ENCODE peak calls at places on chromosomes 11 and 22, in four cellular contexts. One of them, this sample, is unnamed.

GRCh38 chr22:30420401-30421178 is 5.0 kb upstream of the MTFP1 start:
- DNase-seq in PC-9: peak; percentile 97
- DNase-seq in fibroblast of lung: peak; percentile 64
- DNase-seq in neural progenitor cell: no peak
- DNase-seq in this sample: no peak

GRCh38 chr11:110471315-110471714 is 41.6 kb downstream of the FDX1 start:
- DNase-seq in fibroblast of lung: peak; percentile 51
- DNase-seq in neural progenitor cell: no peak
- DNase-seq in PC-9: no peak
- DNase-seq in this sample: no peak

GRCh38 chr22:39287076-39287743 is 32.2 kb downstream of the RPL3 start:
- DNase-seq in neural progenitor cell: no peak
- DNase-seq in fibroblast of lung: peak; percentile 49
- DNase-seq in PC-9: no peak
- DNase-seq in this sample: peak; percentile 41

GRCh38 chr22:38249301-38249700 is 23.5 kb downstream of the TMEM184B start:
- DNase-seq in PC-9: no peak
- DNase-seq in fibroblast of lung: no peak
- DNase-seq in neural progenitor cell: no peak
- DNase-seq in this sample: no peak

GRCh38 chr11:107801641-107802040 is 56.9 kb downstream of the SLC35F2 start:
- DNase-seq in neural progenitor cell: no peak
- DNase-seq in PC-9: no peak
- DNase-seq in fibroblast of lung: no peak
- DNase-seq in this sample: no peak

GRCh38 chr22:23555118-23555517 is 25.0 kb downstream of the IGLL1 start:
- DNase-seq in neural progenitor cell: no peak
- DNase-seq in fibroblast of lung: no peak
- DNase-seq in PC-9: no peak
- DNase-seq in this sample: no peak

GRCh38 chr11:66106786-66107599 is 36.9 kb downstream of the PACS1 start:
- DNase-seq in neural progenitor cell: no peak
- DNase-seq in PC-9: no peak
- DNase-seq in fibroblast of lung: no peak
- DNase-seq in this sample: no peak

GRCh38 chr11:19288256-19288655 is 47.5 kb upstream of the E2F8 start:
- DNase-seq in PC-9: no peak
- DNase-seq in fibroblast of lung: no peak
- DNase-seq in neural progenitor cell: no peak
- DNase-seq in this sample: no peak

GRCh38 chr11:126781942-126782341 is 218.6 kb downstream of the KIRREL3 start:
- DNase-seq in fibroblast of lung: no peak
- DNase-seq in neural progenitor cell: peak; percentile 26
- DNase-seq in PC-9: no peak
- DNase-seq in this sample: no peak

GRCh38 chr11:1106387-1106786 is 31.7 kb downstream of the MUC2 start:
- DNase-seq in neural progenitor cell: no peak
- DNase-seq in PC-9: no peak
- DNase-seq in fibroblast of lung: no peak
- DNase-seq in this sample: no peak

GRCh38 chr11:115066111-115066660 is 387.9 kb downstream of the NXPE2 start:
- DNase-seq in PC-9: no peak
- DNase-seq in fibroblast of lung: no peak
- DNase-seq in neural progenitor cell: no peak
- DNase-seq in this sample: no peak

GRCh38 chr22:22099833-22100812 is 117.5 kb upstream of the TOP3B start:
- DNase-seq in PC-9: no peak
- DNase-seq in neural progenitor cell: peak; percentile 38
- DNase-seq in fibroblast of lung: no peak
- DNase-seq in this sample: peak; percentile 31

GRCh38 chr22:17121235-17122195 is at the start of gene TMEM121B:
- DNase-seq in neural progenitor cell: peak; percentile 96
- DNase-seq in fibroblast of lung: peak; percentile 55
- DNase-seq in PC-9: no peak
- DNase-seq in this sample: no peak

GRCh38 chr11:126138636-126139540 is 72.6 kb downstream of the RPUSD4 start:
- DNase-seq in PC-9: no peak
- DNase-seq in fibroblast of lung: no peak
- DNase-seq in neural progenitor cell: no peak
- DNase-seq in this sample: no peak

GRCh38 chr11:22792497-22792896 is 37.1 kb downstream of the SVIP start:
- DNase-seq in neural progenitor cell: no peak
- DNase-seq in PC-9: peak; percentile 49
- DNase-seq in fibroblast of lung: peak; percentile 45
- DNase-seq in this sample: no peak

GRCh38 chr22:37742374-37743092 is 45.7 kb downstream of the TRIOBP start:
- DNase-seq in PC-9: peak; percentile 98
- DNase-seq in fibroblast of lung: peak; percentile 87
- DNase-seq in neural progenitor cell: no peak
- DNase-seq in this sample: no peak

GRCh38 chr11:66022401-66023185 is 3.7 kb downstream of the CATSPER1 start:
- DNase-seq in PC-9: peak; percentile 49
- DNase-seq in fibroblast of lung: peak; percentile 52
- DNase-seq in neural progenitor cell: peak; percentile 90
- DNase-seq in this sample: peak; percentile 68

GRCh38 chr22:45226681-45227186 is 14.0 kb downstream of the KIAA0930 start:
- DNase-seq in neural progenitor cell: no peak
- DNase-seq in fibroblast of lung: no peak
- DNase-seq in PC-9: no peak
- DNase-seq in this sample: no peak

GRCh38 chr11:10818594-10818993 is 9.9 kb upstream of the EIF4G2 start:
- DNase-seq in fibroblast of lung: peak; percentile 39
- DNase-seq in neural progenitor cell: no peak
- DNase-seq in PC-9: peak; percentile 70
- DNase-seq in this sample: no peak

GRCh38 chr22:44325718-44326548 is 13.2 kb upstream of the SHISAL1 start:
- DNase-seq in PC-9: no peak
- DNase-seq in neural progenitor cell: peak; percentile 38
- DNase-seq in fibroblast of lung: peak; percentile 55
- DNase-seq in this sample: no peak

GRCh38 chr22:47394504-47395440 is 632.3 kb downstream of the TBC1D22A start:
- DNase-seq in PC-9: no peak
- DNase-seq in neural progenitor cell: no peak
- DNase-seq in fibroblast of lung: no peak
- DNase-seq in this sample: no peak

GRCh38 chr11:72840780-72841179 is 26.6 kb downstream of the ATG16L2 start:
- DNase-seq in fibroblast of lung: peak; percentile 94
- DNase-seq in neural progenitor cell: no peak
- DNase-seq in PC-9: peak; percentile 62
- DNase-seq in this sample: no peak

GRCh38 chr11:126461096-126461440 is 105.6 kb downstream of the ST3GAL4 start:
- DNase-seq in neural progenitor cell: no peak
- DNase-seq in fibroblast of lung: no peak
- DNase-seq in PC-9: no peak
- DNase-seq in this sample: no peak

GRCh38 chr22:30245985-30246901 is at the start of gene LIF:
- DNase-seq in PC-9: no peak
- DNase-seq in neural progenitor cell: peak; percentile 60
- DNase-seq in fibroblast of lung: peak; percentile 67
- DNase-seq in this sample: peak; percentile 18

GRCh38 chr11:114960117-114960516 is 281.8 kb downstream of the NXPE2 start:
- DNase-seq in neural progenitor cell: no peak
- DNase-seq in PC-9: no peak
- DNase-seq in fibroblast of lung: no peak
- DNase-seq in this sample: no peak

GRCh38 chr11:72079776-72080325 is 491 bp downstream of the NUMA1 start:
- DNase-seq in fibroblast of lung: peak; percentile 42
- DNase-seq in neural progenitor cell: no peak
- DNase-seq in PC-9: no peak
- DNase-seq in this sample: no peak

GRCh38 chr11:59668188-59668949 is 468 bp downstream of the PATL1 start:
- DNase-seq in neural progenitor cell: peak; percentile 94
- DNase-seq in fibroblast of lung: peak; percentile 46
- DNase-seq in PC-9: peak; percentile 52
- DNase-seq in this sample: peak; percentile 40

GRCh38 chr11:70185348-70186055 is 17.6 kb upstream of the FADD start:
- DNase-seq in fibroblast of lung: no peak
- DNase-seq in PC-9: no peak
- DNase-seq in neural progenitor cell: no peak
- DNase-seq in this sample: no peak

GRCh38 chr11:75879737-75880136 is 64.7 kb downstream of the UVRAG start:
- DNase-seq in neural progenitor cell: no peak
- DNase-seq in PC-9: no peak
- DNase-seq in fibroblast of lung: no peak
- DNase-seq in this sample: no peak

GRCh38 chr11:76653674-76654309 is 16.8 kb downstream of the LRRC32 start:
- DNase-seq in PC-9: no peak
- DNase-seq in fibroblast of lung: peak; percentile 99
- DNase-seq in neural progenitor cell: no peak
- DNase-seq in this sample: no peak

GRCh38 chr11:19201737-19202605 is at the start of gene CSRP3:
- DNase-seq in fibroblast of lung: no peak
- DNase-seq in PC-9: no peak
- DNase-seq in neural progenitor cell: no peak
- DNase-seq in this sample: no peak

GRCh38 chr11:20164152-20164551 is 3.9 kb upstream of the DBX1 start:
- DNase-seq in fibroblast of lung: no peak
- DNase-seq in PC-9: no peak
- DNase-seq in neural progenitor cell: peak; percentile 31
- DNase-seq in this sample: no peak

GRCh38 chr11:128891410-128891861 is 280 bp downstream of the KCNJ5 start:
- DNase-seq in fibroblast of lung: peak; percentile 30
- DNase-seq in PC-9: no peak
- DNase-seq in neural progenitor cell: no peak
- DNase-seq in this sample: no peak

GRCh38 chr11:128891912-128892398 is 799 bp downstream of the KCNJ5 start:
- DNase-seq in neural progenitor cell: peak; percentile 49
- DNase-seq in fibroblast of lung: no peak
- DNase-seq in PC-9: no peak
- DNase-seq in this sample: no peak

GRCh38 chr11:128890216-128890542 is 977 bp upstream of the KCNJ5 start:
- DNase-seq in neural progenitor cell: no peak
- DNase-seq in PC-9: no peak
- DNase-seq in fibroblast of lung: no peak
- DNase-seq in this sample: no peak

GRCh38 chr11:128889657-128890213 is 1.4 kb upstream of the KCNJ5 start:
- DNase-seq in fibroblast of lung: no peak
- DNase-seq in neural progenitor cell: peak; percentile 40
- DNase-seq in PC-9: no peak
- DNase-seq in this sample: no peak

GRCh38 chr11:128890543-128891409 is at the start of gene KCNJ5:
- DNase-seq in neural progenitor cell: peak; percentile 72
- DNase-seq in fibroblast of lung: no peak
- DNase-seq in PC-9: no peak
- DNase-seq in this sample: no peak
- TF ChIP-seq EZH2 in neural progenitor cell: peak; percentile 65
- TF ChIP-seq EZH2 in fibroblast of lung: no peak
- TF ChIP-seq EZH2 in PC-9: no peak
- TF ChIP-seq EZH2 in this sample: no peak

DNA sequence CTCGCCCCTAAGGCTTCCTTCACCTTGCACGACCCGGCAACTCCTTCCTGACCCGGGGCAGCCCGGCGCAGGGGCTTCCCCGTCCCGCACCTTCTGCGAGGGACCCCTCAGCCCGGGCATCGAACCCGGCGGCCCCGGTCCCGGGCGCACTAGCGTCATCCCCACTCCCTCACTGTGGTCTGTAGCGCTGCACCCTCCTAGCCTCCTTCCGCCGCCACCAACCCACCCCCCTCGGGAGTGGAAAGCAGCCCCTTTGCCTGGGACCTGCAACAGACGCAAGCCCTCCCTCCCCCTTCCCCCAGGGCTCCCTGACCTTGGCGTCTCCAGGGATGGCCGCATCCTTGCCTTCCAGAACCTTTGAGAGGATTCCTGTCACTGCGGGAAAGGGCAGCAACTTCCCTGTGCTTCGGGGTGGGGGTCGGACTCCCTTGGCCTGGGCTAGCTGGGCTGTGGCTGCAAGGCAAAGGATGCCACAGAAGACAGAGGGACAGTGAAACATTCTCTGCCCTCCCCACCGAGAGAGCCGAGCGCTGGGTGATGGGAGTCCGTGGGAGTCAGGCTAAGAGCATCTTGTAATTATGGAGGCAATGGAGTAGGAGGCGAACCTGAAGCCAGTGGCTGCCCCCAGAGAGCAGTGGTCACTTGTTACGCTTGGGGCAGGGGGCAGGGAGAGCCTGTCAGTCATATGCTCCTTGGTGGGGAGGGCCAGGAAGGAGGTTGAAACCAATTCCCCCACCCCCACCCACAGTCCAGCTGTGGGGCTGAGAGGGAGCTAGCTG is 835 bp downstream of the TMEM132A start:
- DNase-seq in fibroblast of lung: no peak
- DNase-seq in neural progenitor cell: peak; percentile 41
- DNase-seq in PC-9: no peak
- DNase-seq in this sample: no peak
- TF ChIP-seq EZH2 in fibroblast of lung: peak; percentile 73
- TF ChIP-seq EZH2 in neural progenitor cell: no peak
- TF ChIP-seq EZH2 in PC-9: no peak
- TF ChIP-seq EZH2 in this sample: no peak

GRCh38 chr11:3202759-3203158 is 15.9 kb downstream of the MRGPRG start:
- DNase-seq in fibroblast of lung: no peak
- DNase-seq in neural progenitor cell: no peak
- DNase-seq in PC-9: no peak
- DNase-seq in this sample: no peak

GRCh38 chr11:3203221-3204043 is 15.2 kb downstream of the MRGPRG start:
- DNase-seq in fibroblast of lung: no peak
- DNase-seq in neural progenitor cell: peak; percentile 84
- DNase-seq in PC-9: no peak
- DNase-seq in this sample: no peak

GRCh38 chr11:3201677-3202181 is 16.9 kb downstream of the MRGPRG start:
- DNase-seq in neural progenitor cell: no peak
- DNase-seq in fibroblast of lung: no peak
- DNase-seq in PC-9: no peak
- DNase-seq in this sample: no peak

GRCh38 chr11:3201112-3201581 is 17.5 kb downstream of the MRGPRG start:
- DNase-seq in PC-9: no peak
- DNase-seq in fibroblast of lung: no peak
- DNase-seq in neural progenitor cell: no peak
- DNase-seq in this sample: no peak

GRCh38 chr11:3202305-3202704 is 16.3 kb downstream of the MRGPRG start:
- DNase-seq in fibroblast of lung: no peak
- DNase-seq in PC-9: no peak
- DNase-seq in neural progenitor cell: no peak
- DNase-seq in this sample: no peak
- TF ChIP-seq EZH2 in fibroblast of lung: no peak
- TF ChIP-seq EZH2 in PC-9: no peak
- TF ChIP-seq EZH2 in neural progenitor cell: no peak
- TF ChIP-seq EZH2 in this sample: no peak

DNA sequence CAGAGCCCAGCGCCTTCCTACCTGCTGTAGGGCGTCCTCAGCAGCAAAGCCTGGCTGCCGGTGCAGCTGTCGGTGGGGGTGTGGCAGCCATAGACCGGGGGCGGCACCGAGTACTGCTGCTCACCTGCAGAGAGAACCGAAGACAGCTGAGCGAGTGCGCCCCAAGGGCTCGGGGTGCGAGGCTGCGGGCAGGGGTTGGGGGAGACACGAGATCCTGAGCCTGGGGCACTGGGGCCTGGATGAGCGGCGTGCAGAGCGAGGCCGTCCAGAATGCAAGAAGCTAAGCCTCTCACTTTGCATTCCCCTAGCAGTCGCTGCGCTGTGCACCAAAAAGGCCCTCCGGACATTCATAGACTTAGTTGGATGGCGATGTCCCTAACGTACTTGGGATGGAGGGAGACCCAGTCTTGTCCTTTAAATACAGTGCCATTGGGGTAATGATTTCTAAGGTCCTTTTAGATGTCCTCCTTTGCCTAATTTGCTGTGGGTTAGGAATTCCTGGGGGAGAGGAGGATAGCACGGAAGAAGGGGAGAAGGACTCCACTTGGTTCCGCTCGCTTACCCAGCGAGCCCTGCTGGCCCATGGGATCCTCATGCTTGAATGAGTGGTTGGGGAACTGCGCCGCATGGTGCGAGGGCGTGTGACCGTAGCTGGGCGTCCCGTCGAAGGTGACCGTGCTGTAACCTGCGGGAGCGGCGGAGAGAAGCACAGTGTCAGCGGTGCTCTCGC is 7.2 kb downstream of the WT1 start:
- DNase-seq in neural progenitor cell: peak; percentile 60
- DNase-seq in fibroblast of lung: no peak
- DNase-seq in PC-9: no peak
- DNase-seq in this sample: no peak
- TF ChIP-seq EZH2 in neural progenitor cell: peak; percentile 73
- TF ChIP-seq EZH2 in fibroblast of lung: peak; percentile 78
- TF ChIP-seq EZH2 in PC-9: no peak
- TF ChIP-seq EZH2 in this sample: no peak